ENCODE peak calls at places on chromosomes 13 and 19, in eight cellular contexts. J is foreskin keratinocyte; C is body of pancreas; Y is nephron progenitor cell; T is activated T-helper 2 cell treated with anti-CD3 and anti-CD28 coated beads, Interferon-gamma antibody, Interleukin-2, Interleukin-4, amounts not matched to agents 10 μg/mL and 5 μg/mL and 100 μg/mL, durations not matched to agents 14 hours and 24 hours and 36 hours; O is Daoy; H is testis; R is foreskin fibroblast. W is an unnamed sample.

GRCh38 chr13:95564948-95565347 is 12.4 kb downstream of the CLDN10 start:
- DNase-seq in J (peak), C (no peak), Y (no peak), T (no peak), O (peak), H (no peak), R (peak), W (no peak)

GRCh38 chr19:15551183-15552004 is 43.1 kb downstream of the CYP4F22 start:
- DNase-seq in J (no peak), C (peak), Y (peak), T (peak), O (peak), H (peak), R (no peak), W (peak)

GRCh38 chr13:45951724-45952123 is 100.2 kb upstream of the SIAH3 start:
- DNase-seq in J (no peak), C (no peak), Y (no peak), T (no peak), O (no peak), H (no peak), R (no peak), W (no peak)

GRCh38 chr19:20928371-20928770 is 5.3 kb downstream of the ZNF85 start:
- DNase-seq in J (no peak), C (no peak), Y (no peak), T (no peak), O (peak), H (no peak), R (peak), W (no peak)

GRCh38 chr13:112792511-112792910 is 102.7 kb downstream of the ATP11A start:
- DNase-seq in J (no peak), C (peak), Y (no peak), T (no peak), O (no peak), H (no peak), R (no peak), W (peak)

GRCh38 chr19:8459520-8460260 is 14.9 kb downstream of the HNRNPM start:
- DNase-seq in J (no peak), C (no peak), Y (no peak), T (no peak), O (no peak), H (no peak), R (peak), W (no peak)

GRCh38 chr13:76014618-76015315 is 378.6 kb downstream of the LMO7 start:
- DNase-seq in J (peak), C (no peak), Y (peak), T (no peak), O (peak), H (peak), R (peak), W (no peak)

GRCh38 chr19:18020212-18021067 is 12.5 kb downstream of the ARRDC2 start:
- DNase-seq in J (no peak), C (peak), Y (no peak), T (no peak), O (peak), H (peak), R (peak), W (no peak)

GRCh38 chr13:29587645-29588044 is 7.8 kb downstream of the SLC7A1 start:
- DNase-seq in J (peak), C (no peak), Y (no peak), T (no peak), O (no peak), H (peak), R (no peak), W (no peak)

GRCh38 chr13:50170447-50171037 is 155.3 kb downstream of the KCNRG start:
- DNase-seq in J (no peak), C (no peak), Y (no peak), T (no peak), O (no peak), H (no peak), R (no peak), W (no peak)

GRCh38 chr19:4660181-4660791 is 9.9 kb downstream of the MYDGF start:
- DNase-seq in J (no peak), C (no peak), Y (no peak), T (no peak), O (no peak), H (no peak), R (no peak), W (peak)

GRCh38 chr13:37942929-37943328 is 73.4 kb upstream of the TRPC4 start:
- DNase-seq in J (no peak), C (no peak), Y (no peak), T (no peak), O (no peak), H (no peak), R (no peak), W (no peak)

GRCh38 chr19:1324792-1325567 is 39.3 kb downstream of the EFNA2 start:
- DNase-seq in J (peak), C (peak), Y (no peak), T (no peak), O (peak), H (peak), R (peak), W (no peak)

GRCh38 chr19:50399368-50399745 is 15.2 kb downstream of the POLD1 start:
- DNase-seq in J (no peak), C (no peak), Y (no peak), T (no peak), O (no peak), H (no peak), R (no peak), W (no peak)

GRCh38 chr19:49357186-49357585 is 5.0 kb downstream of the TEAD2 start:
- DNase-seq in J (no peak), C (no peak), Y (no peak), T (no peak), O (no peak), H (no peak), R (no peak), W (no peak)

GRCh38 chr19:16227837-16228636 is 30.3 kb downstream of the AP1M1 start:
- DNase-seq in J (no peak), C (no peak), Y (no peak), T (no peak), O (no peak), H (no peak), R (no peak), W (no peak)

GRCh38 chr19:31126236-31126635 is 223.0 kb downstream of the TSHZ3 start:
- DNase-seq in J (no peak), C (no peak), Y (no peak), T (no peak), O (no peak), H (no peak), R (no peak), W (no peak)

GRCh38 chr19:33111587-33111986 is 20.3 kb upstream of the WDR88 start:
- DNase-seq in J (no peak), C (no peak), Y (no peak), T (no peak), O (no peak), H (no peak), R (no peak), W (no peak)

GRCh38 chr13:67048084-67048792 is 181.9 kb downstream of the PCDH9 start:
- DNase-seq in J (peak), C (peak), Y (no peak), T (no peak), O (peak), H (no peak), R (peak), W (no peak)

GRCh38 chr19:39937094-39937493 is 2.7 kb upstream of the FCGBP start:
- DNase-seq in J (no peak), C (no peak), Y (no peak), T (peak), O (no peak), H (no peak), R (no peak), W (no peak)

GRCh38 chr13:106505295-106505694 is 30.2 kb downstream of the EFNB2 start:
- DNase-seq in J (no peak), C (no peak), Y (no peak), T (no peak), O (no peak), H (no peak), R (no peak), W (no peak)

GRCh38 chr13:111919286-111919685 is 147.7 kb upstream of the SOX1 start:
- DNase-seq in J (no peak), C (peak), Y (no peak), T (no peak), O (no peak), H (no peak), R (no peak), W (peak)

GRCh38 chr19:41637484-41637883 is 10.6 kb upstream of the CEACAM4 start:
- DNase-seq in J (no peak), C (no peak), Y (no peak), T (no peak), O (no peak), H (no peak), R (no peak), W (peak)

GRCh38 chr19:4980087-4980486 is 11.2 kb downstream of the KDM4B start:
- DNase-seq in J (no peak), C (no peak), Y (no peak), T (no peak), O (no peak), H (no peak), R (no peak), W (no peak)

GRCh38 chr19:17332677-17333581 is 1.7 kb downstream of the ANO8 start:
- DNase-seq in J (peak), C (no peak), Y (peak), T (peak), O (peak), H (peak), R (no peak), W (peak)

GRCh38 chr19:28051047-28051446 is 1161.9 kb downstream of the UQCRFS1 start:
- DNase-seq in J (no peak), C (no peak), Y (no peak), T (no peak), O (no peak), H (no peak), R (no peak), W (peak)

W was measured in H9.